ENCODE peak calls at places on chromosomes 4 and X, in five cellular contexts. W is left lung, R is NCI-H1092 treated with DMSO at 0.1 percent for 48 hours, A is K562, Q is epithelial cell of proximal tubule. V is an unnamed sample.

GRCh38 chr4:97013309-97014106 is 1129.8 kb downstream of the STPG2 start:
- DNase-seq in W (no peak), R (no peak), A (no peak), Q (no peak), V (no peak)

GRCh38 chr4:16659120-16659519 is 239.3 kb downstream of the LDB2 start:
- DNase-seq in W (no peak), R (no peak), A (no peak), Q (no peak), V (no peak)

GRCh38 chrX:85922821-85923220 is 124.5 kb downstream of the CHM start:
- DNase-seq in W (no peak), R (no peak), A (no peak), Q (peak; percentile 38), V (no peak)

GRCh38 chrX:10634681-10635161 is 14.3 kb upstream of the MID1 start:
- DNase-seq in W (no peak), R (no peak), A (no peak), Q (peak; percentile 35), V (no peak)

GRCh38 chr4:8442596-8443358 is 2.2 kb downstream of the TRMT44 start:
- DNase-seq in W (no peak), R (no peak), A (no peak), Q (no peak), V (no peak)

GRCh38 chr4:184007891-184008290 is 102.8 kb downstream of the STOX2 start:
- DNase-seq in W (no peak), R (no peak), A (no peak), Q (no peak), V (no peak)

GRCh38 chr4:122827258-122827887 is 742 bp downstream of the FGF2 start:
- DNase-seq in W (peak; percentile 82), R (peak; percentile 39), A (peak; percentile 77), Q (no peak), V (peak; percentile 87)

GRCh38 chr4:30429813-30430466 is 290.2 kb upstream of the PCDH7 start:
- DNase-seq in W (no peak), R (no peak), A (no peak), Q (no peak), V (no peak)

GRCh38 chrX:153736871-153737441 is 12.3 kb downstream of the ABCD1 start:
- DNase-seq in W (no peak), R (peak; percentile 56), A (no peak), Q (no peak), V (no peak)

GRCh38 chr4:6727081-6727942 is 11.3 kb downstream of the BLOC1S4 start:
- DNase-seq in W (peak; percentile 81), R (no peak), A (peak; percentile 4), Q (no peak), V (no peak)

GRCh38 chrX:68708503-68709290 is 61.2 kb downstream of the STARD8 start:
- DNase-seq in W (no peak), R (no peak), A (no peak), Q (no peak), V (no peak)

GRCh38 chr4:165761968-165762367 is 111.1 kb upstream of the TLL1 start:
- DNase-seq in W (no peak), R (no peak), A (no peak), Q (peak; percentile 91), V (no peak)

GRCh38 chr4:109355835-109356234 is 53.4 kb upstream of the COL25A1 start:
- DNase-seq in W (no peak), R (no peak), A (no peak), Q (no peak), V (no peak)

GRCh38 chr4:8515316-8516060 is 64.7 kb upstream of the GPR78 start:
- DNase-seq in W (peak; percentile 61), R (no peak), A (no peak), Q (no peak), V (no peak)

GRCh38 chr4:37648084-37648817 is 37.9 kb downstream of the RELL1 start:
- DNase-seq in W (no peak), R (no peak), A (no peak), Q (peak; percentile 91), V (no peak)

GRCh38 chrX:16250296-16250695 is 83.0 kb downstream of the MAGEB17 start:
- DNase-seq in W (no peak), R (no peak), A (no peak), Q (no peak), V (no peak)

GRCh38 chr4:104677122-104677521 is 182.4 kb upstream of the CXXC4 start:
- DNase-seq in W (no peak), R (peak; percentile 41), A (no peak), Q (peak; percentile 74), V (no peak)

GRCh38 chr4:119570401-119570800 is 58.2 kb downstream of the PDE5A start:
- DNase-seq in W (no peak), R (no peak), A (no peak), Q (no peak), V (no peak)

GRCh38 chr4:8205749-8206611 is 6.9 kb downstream of the SH3TC1 start:
- DNase-seq in W (peak; percentile 68), R (no peak), A (no peak), Q (no peak), V (no peak)

GRCh38 chrX:97629597-97629985 is 745.9 kb downstream of the RPA4 start:
- DNase-seq in W (no peak), R (peak; percentile 41), A (no peak), Q (no peak), V (no peak)

V was measured in aorta.